ENCODE peak calls at places on chromosomes 12 and 14, in six cellular contexts. L is hippocampal formation; P is neuronal stem cell; V is amniotic epithelial cell; I is uterus; H is effector memory CD4-positive, alpha-beta T cell. D is an unnamed sample.

GRCh38 chr12:93790472-93791152 is 113.4 kb downstream of the CRADD start:
- DNase-seq in H (no peak), P (no peak), V (peak), I (no peak), L (no peak), D (no peak)

GRCh38 chr14:90661881-90662280 is 154.3 kb downstream of the TTC7B start:
- DNase-seq in I (no peak), V (no peak), H (no peak), L (no peak), P (no peak), D (no peak)

GRCh38 chr14:105860615-105861580 is 334.5 kb downstream of the TMEM121 start:
- DNase-seq in V (no peak), H (no peak), I (peak), P (no peak), L (no peak), D (peak)

GRCh38 chr12:42958271-42958674 is 368.7 kb upstream of the PRICKLE1 start:
- DNase-seq in P (no peak), L (no peak), H (no peak), V (no peak), I (no peak), D (no peak)

GRCh38 chr14:105465209-105466031 is 9.2 kb upstream of the CRIP2 start:
- DNase-seq in L (no peak), H (no peak), I (no peak), P (no peak), V (no peak), D (peak)

GRCh38 chr12:132003846-132004245 is 54.1 kb downstream of the EP400 start:
- DNase-seq in P (no peak), H (no peak), V (peak), L (no peak), I (no peak), D (no peak)

GRCh38 chr12:12266873-12267634 is at the start of gene LRP6:
- DNase-seq in H (peak), P (peak), L (peak), V (peak), I (peak), D (peak)

GRCh38 chr14:63454863-63455622 is 88.1 kb downstream of the PPP2R5E start:
- DNase-seq in I (no peak), P (no peak), H (no peak), L (no peak), V (peak), D (peak)

GRCh38 chr12:120842595-120842994 is 61.6 kb downstream of the SPPL3 start:
- DNase-seq in P (no peak), V (no peak), L (no peak), I (no peak), H (no peak), D (no peak)

GRCh38 chr12:122889658-122890561 is 6.0 kb downstream of the VPS37B start:
- DNase-seq in I (no peak), H (no peak), V (no peak), L (no peak), P (no peak), D (no peak)

GRCh38 chr12:48175613-48176416 is 7.6 kb upstream of the CCDC184 start:
- DNase-seq in I (no peak), L (no peak), V (peak), P (no peak), H (no peak), D (no peak)

GRCh38 chr14:33578461-33579216 is 372.2 kb downstream of the EGLN3 start:
- DNase-seq in V (no peak), H (no peak), L (no peak), I (no peak), P (no peak), D (no peak)

GRCh38 chr14:54606178-54606577 is 39.2 kb downstream of the SAMD4A start:
- DNase-seq in H (no peak), P (no peak), I (no peak), L (no peak), V (peak), D (peak)

GRCh38 chr14:50658203-50658602 is 9.9 kb downstream of the SAV1 start:
- DNase-seq in H (no peak), I (no peak), P (no peak), V (peak), L (no peak), D (no peak)

GRCh38 chr14:65019944-65020566 is 33.4 kb downstream of the FNTB start:
- DNase-seq in I (peak), P (peak), V (peak), H (no peak), L (peak), D (peak)

GRCh38 chr12:52953181-52953841 is 4.4 kb downstream of the KRT18 start:
- DNase-seq in P (no peak), V (no peak), H (no peak), L (no peak), I (no peak), D (no peak)

GRCh38 chr12:117189725-117190209 is 503 bp downstream of the FBXO21 start:
- DNase-seq in I (peak), H (no peak), L (no peak), V (peak), P (peak), D (no peak)

D was measured in gastrocnemius medialis.